ENCODE peak calls at places on chromosomes 6 and 20, in four cellular contexts. U is substantia nigra, X is cardiac fibroblast, O is NCI-H2171 treated with DMSO at 0.1 percent for 48 hours. A is an unnamed sample.

GRCh38 chr6:78749326-78749725 is 118.0 kb upstream of the IRAK1BP1 start:
- DNase-seq in O (no peak), X (no peak), U (no peak), A (no peak)

GRCh38 chr20:58040447-58041290 is 187.8 kb downstream of the ANKRD60 start:
- DNase-seq in U (no peak), X (no peak), O (no peak), A (no peak)

GRCh38 chr20:18138639-18139583 is 1.2 kb downstream of the KAT14 start:
- DNase-seq in U (no peak), O (no peak), X (no peak), A (no peak)

GRCh38 chr6:138001750-138002349 is 105.4 kb downstream of the PERP start:
- DNase-seq in U (peak), X (peak), O (peak), A (peak)

GRCh38 chr6:99079058-99079457 is 131.3 kb upstream of the FBXL4 start:
- DNase-seq in U (no peak), O (no peak), X (no peak), A (no peak)

GRCh38 chr6:53326372-53327016 is 22.3 kb downstream of the ELOVL5 start:
- DNase-seq in U (no peak), X (peak), O (no peak), A (no peak)

GRCh38 chr20:59222982-59223610 is 59.5 kb downstream of the ZNF831 start:
- DNase-seq in O (peak), X (peak), U (no peak), A (no peak)

GRCh38 chr6:110320307-110320706 is 37.8 kb downstream of the METTL24 start:
- DNase-seq in X (no peak), U (no peak), O (no peak), A (no peak)

GRCh38 chr6:27761391-27761790 is 150.8 kb downstream of the OR2B2 start:
- DNase-seq in O (no peak), U (no peak), X (peak), A (no peak)

GRCh38 chr6:22102671-22103070 is 194.2 kb downstream of the PRL start:
- DNase-seq in U (no peak), O (no peak), X (no peak), A (no peak)

GRCh38 chr6:133326584-133326983 is 85.4 kb downstream of the EYA4 start:
- DNase-seq in X (no peak), U (no peak), O (no peak), A (no peak)

GRCh38 chr20:64161595-64162238 is 2.5 kb upstream of the MYT1 start:
- DNase-seq in O (no peak), U (no peak), X (peak), A (no peak)

GRCh38 chr6:42239736-42240375 is 22.2 kb upstream of the MRPS10 start:
- DNase-seq in U (no peak), O (no peak), X (peak), A (no peak)

GRCh38 chr20:23225407-23226060 is 125.1 kb upstream of the NXT1 start:
- DNase-seq in O (no peak), X (peak), U (peak), A (no peak)

GRCh38 chr6:11055127-11055627 is 11.1 kb upstream of the ELOVL2 start:
- DNase-seq in O (no peak), X (no peak), U (no peak), A (no peak)

GRCh38 chr20:54573838-54574237 is 98.4 kb downstream of the DOK5 start:
- DNase-seq in X (peak), U (no peak), O (peak), A (no peak)

GRCh38 chr6:149861603-149862423 is 2.3 kb downstream of the LRP11 start:
- DNase-seq in U (no peak), X (no peak), O (no peak), A (no peak)

GRCh38 chr6:98808522-98809210 is 25.7 kb upstream of the POU3F2 start:
- DNase-seq in X (peak), U (no peak), O (no peak), A (no peak)

GRCh38 chr6:121645100-121645745 is 209.8 kb downstream of the GJA1 start:
- DNase-seq in U (no peak), O (no peak), X (no peak), A (no peak)

GRCh38 chr20:3739054-3739925 is 6.8 kb downstream of the HSPA12B start:
- DNase-seq in O (no peak), U (no peak), X (peak), A (no peak)

GRCh38 chr6:125748534-125749111 is 809 bp upstream of the HEY2 start:
- DNase-seq in U (no peak), O (peak), X (peak), A (peak)

GRCh38 chr6:36550473-36551000 is 3.3 kb upstream of the STK38 start:
- DNase-seq in O (no peak), U (no peak), X (no peak), A (no peak)

GRCh38 chr6:7389162-7389450 is 436 bp downstream of the CAGE1 start:
- DNase-seq in U (no peak), X (no peak), O (no peak), A (no peak)